ENCODE peak calls at places on chromosome 14, in five cellular contexts. O is heart left ventricle; L is transverse colon; B is fibroblast of lung; P is CD4-positive, alpha-beta memory T cell. X is an unnamed sample. For H3K4me1, the result is how much of the 10 kb centered on the place peaks cover.

GRCh38 chr14:102020058-102020971 is 55.9 kb downstream of the DYNC1H1 start:
- DNase-seq in O (no peak), P (peak), B (peak), L (no peak), X (no peak)

GRCh38 chr14:79318371-79318770 is 892.9 kb downstream of the DIO2 start:
- DNase-seq in P (no peak), L (no peak), B (peak), O (no peak), X (no peak)

GRCh38 chr14:103428732-103429556 is 43.7 kb downstream of the MARK3 start:
- DNase-seq in P (no peak), L (no peak), O (no peak), B (peak), X (no peak)

GRCh38 chr14:30045720-30046119 is 118.1 kb upstream of the PRKD1 start:
- DNase-seq in B (no peak), L (no peak), P (no peak), O (no peak), X (no peak)

GRCh38 chr14:70770490-70770889 is 38.8 kb downstream of the MAP3K9 start:
- DNase-seq in B (no peak), P (no peak), O (no peak), L (no peak), X (no peak)

GRCh38 chr14:66503532-66503931 is 4.4 kb upstream of the GPHN start:
- DNase-seq in L (no peak), P (no peak), B (peak), O (no peak), X (no peak)

GRCh38 chr14:76015668-76016067 is 30.1 kb downstream of the IFT43 start:
- DNase-seq in B (peak), P (no peak), O (no peak), L (no peak), X (no peak)

GRCh38 chr14:49959822-49960408 is 67.0 kb downstream of the ARF6 start:
- DNase-seq in P (no peak), O (no peak), L (peak), B (no peak), X (no peak)

GRCh38 chr14:62692490-62693106 is 352.7 kb downstream of the KCNH5 start:
- DNase-seq in L (no peak), P (no peak), B (peak), O (no peak), X (no peak)

GRCh38 chr14:92917041-92917940 is 5.7 kb upstream of the CHGA start:
- DNase-seq in L (no peak), P (no peak), B (no peak), O (no peak), X (no peak)

GRCh38 chr14:46352876-46353275 is 298.7 kb downstream of the RPL10L start:
- DNase-seq in B (no peak), P (no peak), O (no peak), L (no peak), X (no peak)

GRCh38 chr14:37056473-37056872 is 115.9 kb downstream of the SLC25A21 start:
- DNase-seq in L (no peak), O (no peak), P (no peak), B (peak), X (no peak)

GRCh38 chr14:95507701-95508103 is 8.7 kb downstream of the SYNE3 start:
- DNase-seq in B (peak), O (no peak), L (no peak), P (no peak), X (peak)

GRCh38 chr14:55707365-55707804 is 127.4 kb downstream of the KTN1 start:
- DNase-seq in B (peak), P (peak), L (no peak), O (no peak), X (no peak)

GRCh38 chr14:75459791-75460190 is 32.0 kb downstream of the JDP2 start:
- DNase-seq in B (no peak), P (no peak), L (no peak), O (no peak), X (no peak)

GRCh38 chr14:31727797-31728196 is 166.6 kb downstream of the NUBPL start:
- DNase-seq in P (no peak), O (no peak), B (no peak), L (no peak), X (no peak)

GRCh38 chr14:77529963-77530362 is 31.3 kb upstream of the ISM2 start:
- DNase-seq in L (no peak), P (no peak), B (no peak), O (no peak), X (no peak)

GRCh38 chr14:103404032-103404918 is 19.1 kb downstream of the MARK3 start:
- DNase-seq in O (no peak), L (no peak), P (no peak), B (no peak), X (no peak)

GRCh38 chr14:58488550-58488949 is 61.0 kb downstream of the KIAA0586 start:
- DNase-seq in L (no peak), O (no peak), P (no peak), B (peak), X (no peak)

GRCh38 chr14:23121401-23121800 is 2.3 kb upstream of the CEBPE start:
- DNase-seq in P (no peak), B (peak), L (peak), O (no peak), X (peak)

GRCh38 chr14:23056956-23057756 is at the start of gene CDH24:
- DNase-seq in O (peak), L (peak), P (peak), B (peak), X (peak)

GRCh38 chr14:106848330-106849121 is 1322.1 kb downstream of the TMEM121 start:
- DNase-seq in O (no peak), B (peak), L (peak), P (no peak), X (no peak)

GRCh38 chr14:95500772-95501401 is 15.6 kb downstream of the SYNE3 start:
- DNase-seq in B (peak), O (no peak), L (no peak), P (no peak), X (peak)

GRCh38 chr14:26424537-26424936 is 173.3 kb downstream of the NOVA1 start:
- DNase-seq in L (no peak), O (no peak), P (no peak), B (no peak), X (no peak)

GRCh38 chr14:38839743-38840375 is 263.2 kb downstream of the SEC23A start:
- DNase-seq in B (peak), P (no peak), O (no peak), L (no peak), X (no peak)

GRCh38 chr14:93035917-93036651 is 79.6 kb downstream of the ITPK1 start:
- DNase-seq in O (no peak), P (no peak), B (peak), L (no peak), X (peak)

GRCh38 chr14:67420102-67420739 is 8.3 kb upstream of the PLEK2 start:
- DNase-seq in O (no peak), P (peak), B (no peak), L (peak), X (no peak)

GRCh38 chr14:95062946-95063345 is 94.4 kb downstream of the DICER1 start:
- DNase-seq in O (no peak), L (no peak), B (no peak), P (no peak), X (no peak)

GRCh38 chr14:64114166-64114565 is 180.0 kb downstream of the ESR2 start:
- DNase-seq in B (no peak), P (no peak), L (no peak), O (no peak), X (no peak)

DNA sequence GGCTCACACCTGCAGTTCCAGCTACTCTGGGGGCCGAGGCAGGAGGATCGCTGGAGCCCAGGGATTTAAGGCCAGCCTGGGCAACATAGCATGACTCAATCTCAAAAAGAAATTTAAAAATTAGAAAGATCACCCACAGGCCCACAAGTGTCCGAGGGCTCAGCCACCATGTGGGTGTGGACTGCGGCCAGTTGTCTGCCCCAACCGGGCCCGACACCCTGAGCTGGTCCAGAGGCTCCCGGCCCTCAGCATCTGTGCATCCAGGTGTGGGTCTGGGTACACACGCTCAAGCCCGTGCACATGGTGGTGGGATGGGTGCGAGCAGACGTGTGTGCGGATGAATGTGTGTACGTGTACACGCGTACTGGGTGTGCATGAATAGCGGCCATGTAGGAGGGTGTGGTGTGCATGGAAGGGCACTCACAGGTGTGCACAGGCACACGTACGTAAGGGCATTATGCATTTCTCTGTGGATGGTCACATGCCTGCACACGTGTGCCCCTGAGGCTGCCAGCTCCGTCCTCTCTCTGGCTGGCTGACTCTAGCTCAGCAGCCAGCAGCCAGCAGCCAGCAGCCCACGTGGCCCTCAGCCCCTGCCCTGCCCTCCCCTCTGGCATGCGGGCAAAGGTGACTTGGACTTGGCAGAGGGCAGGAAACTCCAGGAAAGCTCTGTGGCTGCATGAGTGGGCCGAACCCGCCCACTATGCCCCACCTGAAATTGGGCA is 23.3 kb upstream of the NUDT14 start:
- DNase-seq in P (no peak), O (no peak), L (peak), B (no peak), X (no peak)
- H3K4me1 ChIP-seq in P (under half), O (half or more), L (under half), B (under half), X (half or more)

DNA sequence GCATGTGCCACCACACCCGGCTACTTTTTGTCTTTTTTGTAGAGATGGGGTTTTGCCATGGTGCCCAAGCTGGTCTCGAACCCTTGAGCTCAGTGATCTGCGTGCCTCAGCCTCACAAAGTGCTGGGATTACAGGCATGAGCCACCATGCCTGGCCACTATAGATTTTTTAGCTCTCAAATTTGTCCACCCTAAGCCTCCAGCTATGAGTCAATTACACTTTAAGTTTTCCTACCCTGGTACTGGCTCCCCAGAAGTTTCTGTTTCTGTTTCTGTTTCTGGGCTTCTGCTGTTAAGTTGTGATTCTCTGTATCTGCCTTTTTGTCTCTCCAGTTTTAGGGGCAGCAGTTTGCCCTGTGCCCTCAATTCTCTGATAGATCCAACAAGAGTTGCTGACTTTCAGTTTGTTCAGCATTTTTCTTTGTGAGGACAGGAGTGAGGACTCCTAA is 4.4 kb upstream of the TINF2 start:
- DNase-seq in O (no peak), L (peak), P (peak), B (no peak), X (no peak)
- H3K27ac ChIP-seq in O (no peak), L (no peak), P (peak), B (no peak), X (peak)

GRCh38 chr14:20438664-20439063 is 2.7 kb upstream of the KLHL33 start:
- DNase-seq in B (no peak), O (no peak), L (no peak), P (no peak), X (no peak)
- H3K4me1 ChIP-seq in B (under half), O (under half), L (under half), P (under half), X (under half)

DNA sequence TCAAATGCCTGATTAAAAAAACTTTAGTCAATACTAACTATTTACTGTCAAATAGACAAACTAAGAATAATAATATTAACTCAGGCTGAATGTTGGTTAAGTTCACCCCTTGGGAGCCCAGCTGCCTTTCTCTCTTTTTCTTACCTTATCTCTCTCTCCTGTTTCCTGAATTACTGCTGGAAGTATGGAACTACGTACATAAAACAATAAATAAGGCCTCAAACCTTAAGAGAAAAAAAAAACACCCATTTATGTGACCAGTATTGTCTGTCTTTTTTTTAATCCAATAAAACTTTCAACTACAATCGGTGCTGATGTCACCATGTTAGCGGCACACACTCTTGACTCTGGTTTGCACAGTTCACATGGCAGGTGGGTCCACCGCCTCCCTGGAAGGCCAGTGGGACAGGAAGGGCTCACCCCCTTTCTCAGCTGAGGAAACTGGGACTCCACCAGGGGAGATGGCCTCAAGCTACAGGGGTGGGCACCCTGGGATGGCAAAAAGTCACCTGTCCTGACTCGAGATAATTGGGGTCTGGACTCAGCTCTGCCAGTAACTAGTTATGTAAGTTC is 21.3 kb downstream of the BCL11B start:
- DNase-seq in P (no peak), O (no peak), B (no peak), L (no peak), X (no peak)
- H3K27ac ChIP-seq in P (peak), O (no peak), B (no peak), L (no peak), X (peak)

GRCh38 chr14:73785834-73786631 is 65.6 kb upstream of the PTGR2 start:
- DNase-seq in P (peak), O (peak), B (peak), L (peak), X (peak)
- H3K4me1 ChIP-seq in P (half or more), O (half or more), B (under half), L (half or more), X (half or more)

GRCh38 chr14:52413729-52414453 is 99.8 kb downstream of the PTGER2 start:
- DNase-seq in O (no peak), B (peak), P (no peak), L (no peak), X (no peak)
- H3K27ac ChIP-seq in O (no peak), B (no peak), P (no peak), L (no peak), X (peak)

GRCh38 chr14:69625299-69626131 is 14.1 kb downstream of the SUSD6 start:
- DNase-seq in P (peak), L (peak), O (peak), B (peak), X (peak)
- H3K4me1 ChIP-seq in P (half or more), L (under half), O (under half), B (under half), X (half or more)

GRCh38 chr14:32940711-32941667 is 2.3 kb downstream of the NPAS3 start:
- DNase-seq in L (no peak), B (no peak), P (no peak), O (no peak), X (no peak)

GRCh38 chr14:32941668-32942065 is 3.0 kb downstream of the NPAS3 start:
- DNase-seq in L (no peak), B (no peak), O (no peak), P (no peak), X (no peak)

GRCh38 chr14:32940066-32940651 is 1.5 kb downstream of the NPAS3 start:
- DNase-seq in P (no peak), B (peak), O (no peak), L (no peak), X (no peak)

GRCh38 chr14:32939254-32940065 is 781 bp downstream of the NPAS3 start:
- DNase-seq in O (peak), L (peak), P (no peak), B (peak), X (peak)

GRCh38 chr14:32938719-32939253 is at the start of gene NPAS3:
- DNase-seq in O (peak), B (peak), L (no peak), P (no peak), X (no peak)
- H3K27ac ChIP-seq in O (peak), B (no peak), L (peak), P (no peak), X (peak)

DNA sequence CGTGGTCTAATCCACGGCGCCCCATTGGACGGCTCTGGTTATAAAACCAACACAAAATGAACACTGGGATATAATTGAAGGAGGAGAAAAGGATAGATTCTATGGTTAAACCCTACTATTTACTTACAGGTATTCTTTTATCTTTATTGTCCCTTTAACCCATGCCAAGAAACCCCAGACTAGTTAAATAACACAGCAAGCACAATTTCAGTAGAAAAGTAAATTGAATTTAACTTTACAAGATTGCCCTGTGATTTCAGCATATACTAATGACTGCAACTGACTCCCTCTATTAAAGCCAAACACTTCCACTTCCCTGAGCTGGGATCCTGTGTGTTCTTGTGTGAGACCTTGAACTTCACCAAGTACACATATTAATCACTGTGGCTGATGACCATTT is 45.3 kb downstream of the BCL11B start:
- DNase-seq in P (no peak), L (no peak), B (no peak), O (no peak), X (no peak)
- H3K4me1 ChIP-seq in P (half or more), L (under half), B (under half), O (under half), X (under half)

DNA sequence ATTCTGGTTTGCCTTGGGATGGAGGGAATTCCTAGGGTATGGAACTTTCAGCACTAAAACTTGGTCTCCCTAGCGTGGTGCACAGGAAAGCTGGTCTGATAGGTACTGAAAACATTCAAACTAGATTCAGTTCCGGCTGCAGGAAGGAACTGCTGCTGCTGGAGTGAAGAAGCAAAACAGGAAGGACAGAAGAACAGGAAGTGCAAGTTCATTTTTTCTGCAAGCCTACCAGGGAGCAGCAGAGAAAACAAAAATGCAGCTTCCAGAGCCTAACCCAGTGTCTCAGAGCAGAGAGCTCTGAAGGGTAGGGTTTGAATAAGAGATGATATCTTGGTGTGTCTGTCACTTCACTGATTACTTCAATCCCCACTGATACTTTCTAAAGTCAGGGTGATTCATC is 165.2 kb downstream of the VRK1 start:
- DNase-seq in O (no peak), B (no peak), P (peak), L (peak), X (no peak)
- H3K27ac ChIP-seq in O (no peak), B (no peak), P (peak), L (no peak), X (peak)

X was measured in spleen.